ENCODE peak calls at places on chromosome 20, in five cellular contexts. U, W, B, L and K are unnamed samples.
A peak's percentile ranks its signal among the peaks of the same experiment; 100 is the strongest.

GRCh38 chr20:8535403-8536003 is 403.4 kb downstream of the PLCB1 start:
- DNase-seq in L (no peak), B (no peak), U (no peak), W (peak; percentile 16), K (no peak)

GRCh38 chr20:47086316-47086715 is 191.7 kb downstream of the EYA2 start:
- DNase-seq in L (no peak), W (no peak), B (no peak), U (no peak), K (no peak)

GRCh38 chr20:41587956-41588355 is 30.2 kb downstream of the CHD6 start:
- DNase-seq in W (no peak), B (no peak), L (no peak), U (peak; percentile 91), K (no peak)

GRCh38 chr20:32112862-32113261 is 3.3 kb downstream of the TM9SF4 start:
- DNase-seq in W (no peak), U (no peak), L (no peak), B (no peak), K (no peak)

GRCh38 chr20:37511605-37512275 is 9.3 kb upstream of the NNAT start:
- DNase-seq in W (no peak), B (no peak), U (peak; percentile 90), L (no peak), K (no peak)

GRCh38 chr20:8355453-8355852 is 223.4 kb downstream of the PLCB1 start:
- DNase-seq in B (no peak), U (no peak), L (no peak), W (no peak), K (no peak)

GRCh38 chr20:10090588-10091166 is 55.9 kb downstream of the ANKEF1 start:
- DNase-seq in W (peak; percentile 68), B (peak; percentile 39), L (peak; percentile 27), U (peak; percentile 74), K (no peak)

GRCh38 chr20:43681991-43682410 is 15.1 kb downstream of the MYBL2 start:
- DNase-seq in U (no peak), W (no peak), L (no peak), B (no peak), K (no peak)

GRCh38 chr20:10067305-10067704 is 32.5 kb downstream of the ANKEF1 start:
- DNase-seq in B (no peak), U (no peak), W (no peak), L (no peak), K (no peak)

GRCh38 chr20:50855498-50856474 is 60.9 kb downstream of the BCAS4 start:
- DNase-seq in L (peak; percentile 78), W (no peak), B (peak; percentile 42), U (peak; percentile 74), K (no peak)

GRCh38 chr20:35092524-35093244 is at the start of gene TRPC4AP:
- DNase-seq in W (peak; percentile 92), U (peak; percentile 90), L (peak; percentile 80), B (peak; percentile 92), K (no peak)

GRCh38 chr20:50222568-50223320 is 32.1 kb downstream of the CEBPB start:
- DNase-seq in B (no peak), U (no peak), W (no peak), L (no peak), K (no peak)

GRCh38 chr20:34549291-34549928 is 9.1 kb upstream of the MAP1LC3A start:
- DNase-seq in W (peak; percentile 21), U (peak; percentile 50), B (no peak), L (no peak), K (no peak)

GRCh38 chr20:17761612-17762011 is 61.8 kb downstream of the BANF2 start:
- DNase-seq in B (no peak), U (peak; percentile 24), L (no peak), W (peak; percentile 7), K (no peak)

GRCh38 chr20:49323622-49324238 is 45.9 kb upstream of the ZNFX1 start:
- DNase-seq in B (no peak), U (peak; percentile 76), W (peak; percentile 95), L (no peak), K (peak; percentile 75)

GRCh38 chr20:2804921-2805681 is 4.7 kb upstream of the CPXM1 start:
- DNase-seq in W (no peak), U (peak; percentile 54), B (no peak), L (no peak), K (no peak)

GRCh38 chr20:62002882-62003480 is 62.7 kb downstream of the TAF4 start:
- DNase-seq in W (no peak), L (no peak), B (no peak), U (no peak), K (no peak)

GRCh38 chr20:11170565-11170964 is 496.8 kb upstream of the JAG1 start:
- DNase-seq in L (no peak), B (no peak), W (no peak), U (no peak), K (no peak)

GRCh38 chr20:56205350-56205749 is 43.2 kb upstream of the MC3R start:
- DNase-seq in U (no peak), L (no peak), B (no peak), W (no peak), K (no peak)

GRCh38 chr20:25220021-25220730 is 24.7 kb downstream of the ENTPD6 start:
- DNase-seq in U (no peak), B (no peak), L (no peak), W (no peak), K (no peak)

GRCh38 chr20:54680872-54681297 is 205.5 kb downstream of the DOK5 start:
- DNase-seq in W (peak; percentile 40), U (peak; percentile 57), B (peak; percentile 62), L (peak; percentile 48), K (peak; percentile 29)

GRCh38 chr20:23727016-23727415 is 23.7 kb downstream of the CST1 start:
- DNase-seq in L (no peak), B (no peak), U (no peak), W (no peak), K (no peak)

GRCh38 chr20:59939879-59940128 is 301 bp downstream of the PPP1R3D start:
- DNase-seq in L (peak; percentile 67), B (no peak), U (no peak), W (no peak), K (no peak)

GRCh38 chr20:4766631-4767030 is 44.9 kb downstream of the PRND start:
- DNase-seq in L (no peak), B (no peak), U (no peak), W (no peak), K (no peak)

GRCh38 chr20:53736122-53736756 is 142.6 kb upstream of the ZNF217 start:
- DNase-seq in B (no peak), L (no peak), U (peak; percentile 61), W (no peak), K (no peak)

GRCh38 chr20:39563406-39563805 is 601.3 kb downstream of the DHX35 start:
- DNase-seq in B (no peak), L (no peak), W (no peak), U (no peak), K (no peak)

GRCh38 chr20:62592506-62593177 is 49.7 kb upstream of the SLCO4A1 start:
- DNase-seq in B (no peak), U (no peak), L (no peak), W (no peak), K (no peak)

GRCh38 chr20:33914871-33915270 is 78.8 kb upstream of the RALY start:
- DNase-seq in B (no peak), W (peak; percentile 94), L (no peak), U (peak; percentile 89), K (peak; percentile 72)

GRCh38 chr20:38272961-38273360 is 12.4 kb upstream of the KIAA1755 start:
- DNase-seq in L (no peak), W (peak; percentile 28), B (no peak), U (peak; percentile 93), K (no peak)

GRCh38 chr20:61803903-61804804 is 261.5 kb downstream of the TAF4 start:
- DNase-seq in L (no peak), W (no peak), B (no peak), U (no peak), K (no peak)